ENCODE peak calls at places on chromosomes 13 and 19, in six cellular contexts. One of them, this sample, is unnamed. For H3K79me1, the result is how much of the 10 kb centered on the place peaks cover.

GRCh38 chr13:30805132-30805537 is 69.8 kb downstream of the ALOX5AP start:
- DNase-seq in neuronal stem cell: no peak
- DNase-seq in trophoblast cell: no peak
- DNase-seq in IMR-90: no peak
- DNase-seq in H9: no peak
- DNase-seq in H1: no peak
- DNase-seq in this sample: no peak

GRCh38 chr13:79775830-79776229 is 294.9 kb downstream of the NDFIP2 start:
- DNase-seq in neuronal stem cell: peak
- DNase-seq in trophoblast cell: peak
- DNase-seq in IMR-90: peak
- DNase-seq in H9: no peak
- DNase-seq in H1: no peak
- DNase-seq in this sample: peak

GRCh38 chr19:48498576-48498879 is 13.1 kb downstream of the LMTK3 start:
- DNase-seq in neuronal stem cell: no peak
- DNase-seq in trophoblast cell: no peak
- DNase-seq in IMR-90: no peak
- DNase-seq in H9: no peak
- DNase-seq in H1: no peak
- DNase-seq in this sample: no peak

GRCh38 chr13:106034201-106034600 is 501.3 kb downstream of the EFNB2 start:
- DNase-seq in neuronal stem cell: no peak
- DNase-seq in trophoblast cell: peak
- DNase-seq in IMR-90: no peak
- DNase-seq in H9: no peak
- DNase-seq in H1: no peak
- DNase-seq in this sample: peak

GRCh38 chr13:36217456-36217855 is 3.1 kb upstream of the SOHLH2 start:
- DNase-seq in neuronal stem cell: no peak
- DNase-seq in trophoblast cell: no peak
- DNase-seq in IMR-90: no peak
- DNase-seq in H9: no peak
- DNase-seq in H1: no peak
- DNase-seq in this sample: no peak

GRCh38 chr13:32901994-32902780 is 114.0 kb upstream of the KL start:
- DNase-seq in neuronal stem cell: no peak
- DNase-seq in trophoblast cell: peak
- DNase-seq in IMR-90: no peak
- DNase-seq in H9: no peak
- DNase-seq in H1: no peak
- DNase-seq in this sample: no peak

GRCh38 chr19:1064661-1065605 is 2.0 kb upstream of the ARHGAP45 start:
- DNase-seq in neuronal stem cell: no peak
- DNase-seq in trophoblast cell: peak
- DNase-seq in IMR-90: peak
- DNase-seq in H9: peak
- DNase-seq in H1: peak
- DNase-seq in this sample: peak

GRCh38 chr13:19266979-19267378 is 85.4 kb upstream of the TUBA3C start:
- DNase-seq in neuronal stem cell: no peak
- DNase-seq in trophoblast cell: no peak
- DNase-seq in IMR-90: no peak
- DNase-seq in H9: no peak
- DNase-seq in H1: no peak
- DNase-seq in this sample: no peak

GRCh38 chr13:20182231-20182846 is 10.4 kb downstream of the GJB2 start:
- DNase-seq in neuronal stem cell: peak
- DNase-seq in trophoblast cell: peak
- DNase-seq in IMR-90: peak
- DNase-seq in H9: peak
- DNase-seq in H1: no peak
- DNase-seq in this sample: peak

GRCh38 chr13:29384466-29384865 is 211.0 kb downstream of the SLC7A1 start:
- DNase-seq in neuronal stem cell: no peak
- DNase-seq in trophoblast cell: no peak
- DNase-seq in IMR-90: no peak
- DNase-seq in H9: no peak
- DNase-seq in H1: no peak
- DNase-seq in this sample: no peak

GRCh38 chr13:47680752-47681151 is 320.3 kb downstream of the SUCLA2 start:
- DNase-seq in neuronal stem cell: no peak
- DNase-seq in trophoblast cell: no peak
- DNase-seq in IMR-90: peak
- DNase-seq in H9: no peak
- DNase-seq in H1: no peak
- DNase-seq in this sample: peak

GRCh38 chr19:41705393-41706174 is 2.8 kb upstream of the CEACAM5 start:
- DNase-seq in neuronal stem cell: peak
- DNase-seq in trophoblast cell: no peak
- DNase-seq in IMR-90: no peak
- DNase-seq in H9: peak
- DNase-seq in H1: no peak
- DNase-seq in this sample: no peak

GRCh38 chr19:16324064-16324383 is 602 bp upstream of the KLF2 start:
- DNase-seq in neuronal stem cell: no peak
- DNase-seq in trophoblast cell: no peak
- DNase-seq in IMR-90: no peak
- DNase-seq in H9: no peak
- DNase-seq in H1: no peak
- DNase-seq in this sample: no peak

GRCh38 chr13:105997436-105998232 is 537.8 kb downstream of the EFNB2 start:
- DNase-seq in neuronal stem cell: no peak
- DNase-seq in trophoblast cell: peak
- DNase-seq in IMR-90: no peak
- DNase-seq in H9: no peak
- DNase-seq in H1: no peak
- DNase-seq in this sample: no peak

GRCh38 chr13:31807090-31807541 is 67.8 kb downstream of the RXFP2 start:
- DNase-seq in neuronal stem cell: no peak
- DNase-seq in trophoblast cell: no peak
- DNase-seq in IMR-90: no peak
- DNase-seq in H9: no peak
- DNase-seq in H1: no peak
- DNase-seq in this sample: peak

GRCh38 chr19:45100202-45100600 is 7.2 kb downstream of the PPP1R37 start:
- DNase-seq in neuronal stem cell: no peak
- DNase-seq in trophoblast cell: no peak
- DNase-seq in IMR-90: no peak
- DNase-seq in H9: no peak
- DNase-seq in H1: no peak
- DNase-seq in this sample: no peak
- H3K79me1 ChIP-seq in neuronal stem cell: under half
- H3K79me1 ChIP-seq in trophoblast cell: under half
- H3K79me1 ChIP-seq in IMR-90: half or more
- H3K79me1 ChIP-seq in H9: under half
- H3K79me1 ChIP-seq in H1: half or more
- H3K79me1 ChIP-seq in this sample: under half

GRCh38 chr19:13887039-13887438 is 10.1 kb downstream of the NANOS3 start:
- DNase-seq in neuronal stem cell: no peak
- DNase-seq in trophoblast cell: no peak
- DNase-seq in IMR-90: no peak
- DNase-seq in H9: no peak
- DNase-seq in H1: no peak
- DNase-seq in this sample: no peak
- H2AFZ ChIP-seq in neuronal stem cell: no peak
- H2AFZ ChIP-seq in trophoblast cell: no peak
- H2AFZ ChIP-seq in IMR-90: peak
- H2AFZ ChIP-seq in H9: no peak
- H2AFZ ChIP-seq in H1: no peak
- H2AFZ ChIP-seq in this sample: no peak

DNA sequence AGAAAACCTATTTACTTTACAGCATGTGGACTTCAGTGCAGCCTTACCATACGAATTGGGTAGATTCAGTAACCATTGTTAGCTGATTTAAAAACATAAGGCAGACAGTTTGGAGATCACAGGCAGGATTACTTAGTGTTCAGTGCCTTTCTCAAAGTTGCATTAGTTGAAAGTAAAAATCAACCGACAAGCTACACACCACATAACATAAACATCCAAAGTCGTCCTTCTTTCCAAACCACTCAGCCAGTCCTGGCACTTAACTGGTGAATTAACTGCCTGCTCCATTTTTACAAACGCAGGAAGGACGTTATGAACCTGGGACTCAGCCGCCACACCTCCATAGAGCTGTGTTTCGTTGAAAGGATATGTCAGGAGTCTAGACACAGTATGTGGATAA is 91.4 kb downstream of the COL4A1 start:
- DNase-seq in neuronal stem cell: no peak
- DNase-seq in trophoblast cell: no peak
- DNase-seq in IMR-90: peak
- DNase-seq in H9: no peak
- DNase-seq in H1: no peak
- DNase-seq in this sample: peak
- H3K18ac ChIP-seq in neuronal stem cell: no peak
- H3K18ac ChIP-seq in trophoblast cell: no peak
- H3K18ac ChIP-seq in IMR-90: no peak
- H3K18ac ChIP-seq in H9: no peak
- H3K18ac ChIP-seq in H1: no peak
- H3K18ac ChIP-seq in this sample: no peak

GRCh38 chr19:44604241-44604640 is 9.1 kb upstream of the IGSF23 start:
- DNase-seq in neuronal stem cell: no peak
- DNase-seq in trophoblast cell: no peak
- DNase-seq in IMR-90: no peak
- DNase-seq in H9: no peak
- DNase-seq in H1: no peak
- DNase-seq in this sample: no peak

GRCh38 chr19:44598880-44599279 is 14.5 kb upstream of the IGSF23 start:
- DNase-seq in neuronal stem cell: no peak
- DNase-seq in trophoblast cell: no peak
- DNase-seq in IMR-90: no peak
- DNase-seq in H9: no peak
- DNase-seq in H1: no peak
- DNase-seq in this sample: no peak

GRCh38 chr19:44600466-44600865 is 12.9 kb upstream of the IGSF23 start:
- DNase-seq in neuronal stem cell: no peak
- DNase-seq in trophoblast cell: no peak
- DNase-seq in IMR-90: peak
- DNase-seq in H9: no peak
- DNase-seq in H1: no peak
- DNase-seq in this sample: no peak

GRCh38 chr19:44603201-44603945 is 10.0 kb upstream of the IGSF23 start:
- DNase-seq in neuronal stem cell: no peak
- DNase-seq in trophoblast cell: peak
- DNase-seq in IMR-90: peak
- DNase-seq in H9: no peak
- DNase-seq in H1: no peak
- DNase-seq in this sample: peak

GRCh38 chr19:44602071-44602470 is 11.3 kb upstream of the IGSF23 start:
- DNase-seq in neuronal stem cell: no peak
- DNase-seq in trophoblast cell: peak
- DNase-seq in IMR-90: no peak
- DNase-seq in H9: no peak
- DNase-seq in H1: no peak
- DNase-seq in this sample: no peak
- H3K79me1 ChIP-seq in neuronal stem cell: under half
- H3K79me1 ChIP-seq in trophoblast cell: under half
- H3K79me1 ChIP-seq in IMR-90: under half
- H3K79me1 ChIP-seq in H9: under half
- H3K79me1 ChIP-seq in H1: under half
- H3K79me1 ChIP-seq in this sample: under half

DNA sequence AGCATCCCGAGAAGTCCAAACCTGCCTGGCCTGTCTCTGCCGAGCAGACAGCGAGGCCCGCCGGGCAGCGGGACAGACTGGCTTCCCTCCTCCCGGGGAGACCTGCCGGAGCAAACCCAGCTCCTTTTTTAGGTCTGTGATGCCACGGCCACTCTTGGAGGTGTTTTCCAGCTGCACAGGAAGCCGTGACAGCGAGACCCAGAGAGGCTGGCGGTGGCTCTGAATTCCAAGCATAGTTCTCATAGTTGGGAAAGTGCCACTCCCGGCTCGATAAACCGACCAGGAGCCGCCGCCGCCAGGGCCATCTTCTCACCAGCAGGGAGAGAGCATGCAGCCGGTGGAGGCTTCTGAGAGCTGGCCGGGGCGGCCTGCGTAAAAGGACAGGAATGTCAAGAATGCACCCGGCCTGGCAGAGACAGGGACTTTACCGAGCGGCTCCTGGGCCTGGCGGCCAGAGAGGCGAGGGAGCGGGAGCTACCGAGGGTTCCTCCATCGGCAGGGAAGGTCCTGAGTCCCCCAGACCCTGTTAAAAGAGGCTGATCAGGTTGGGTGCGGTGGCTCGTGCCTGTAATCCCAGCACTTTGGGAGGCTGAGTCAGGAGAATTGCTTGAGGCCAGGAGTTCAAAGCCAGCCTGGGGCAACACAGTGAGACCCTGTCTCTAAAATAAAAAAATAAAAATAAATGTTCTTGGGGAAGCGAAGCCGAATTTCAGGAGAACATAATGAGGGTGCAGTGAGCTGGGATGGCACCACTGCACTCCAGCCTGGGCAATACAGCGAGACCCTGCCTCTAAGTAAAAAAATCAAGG is 64.9 kb downstream of the GADD45B start:
- DNase-seq in neuronal stem cell: peak
- DNase-seq in trophoblast cell: peak
- DNase-seq in IMR-90: peak
- DNase-seq in H9: peak
- DNase-seq in H1: peak
- DNase-seq in this sample: peak
- H2AFZ ChIP-seq in neuronal stem cell: peak
- H2AFZ ChIP-seq in trophoblast cell: peak
- H2AFZ ChIP-seq in IMR-90: peak
- H2AFZ ChIP-seq in H9: no peak
- H2AFZ ChIP-seq in H1: no peak
- H2AFZ ChIP-seq in this sample: no peak

GRCh38 chr13:44305845-44306244 is 67.8 kb upstream of the SERP2 start:
- DNase-seq in neuronal stem cell: peak
- DNase-seq in trophoblast cell: no peak
- DNase-seq in IMR-90: peak
- DNase-seq in H9: no peak
- DNase-seq in H1: no peak
- DNase-seq in this sample: peak
- H3K18ac ChIP-seq in neuronal stem cell: no peak
- H3K18ac ChIP-seq in trophoblast cell: no peak
- H3K18ac ChIP-seq in IMR-90: peak
- H3K18ac ChIP-seq in H9: no peak
- H3K18ac ChIP-seq in H1: peak
- H3K18ac ChIP-seq in this sample: no peak

GRCh38 chr19:10752237-10752912 is 34.5 kb downstream of the DNM2 start:
- DNase-seq in neuronal stem cell: no peak
- DNase-seq in trophoblast cell: no peak
- DNase-seq in IMR-90: no peak
- DNase-seq in H9: no peak
- DNase-seq in H1: no peak
- DNase-seq in this sample: no peak
- H3K79me1 ChIP-seq in neuronal stem cell: under half
- H3K79me1 ChIP-seq in trophoblast cell: under half
- H3K79me1 ChIP-seq in IMR-90: half or more
- H3K79me1 ChIP-seq in H9: under half
- H3K79me1 ChIP-seq in H1: under half
- H3K79me1 ChIP-seq in this sample: under half

DNA sequence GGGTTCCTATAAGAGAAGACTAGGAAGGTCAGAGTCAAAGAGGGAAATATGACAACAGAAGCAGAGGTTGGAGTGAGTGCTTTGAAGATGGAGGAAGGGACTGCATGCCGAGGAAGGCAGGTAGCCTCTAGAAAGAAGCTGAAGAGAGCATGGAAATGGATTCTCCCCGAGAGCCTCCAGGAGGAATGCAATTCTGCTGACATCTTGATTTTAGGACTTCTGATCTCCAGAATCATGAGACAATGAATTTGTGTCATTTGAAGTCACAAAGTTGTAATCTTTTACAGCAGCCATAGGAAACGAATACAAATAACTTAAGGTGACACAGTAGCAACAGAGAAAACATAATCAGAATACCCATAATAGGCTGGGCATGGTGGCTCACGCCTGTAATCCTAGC is 69.2 kb upstream of the UBAC2 start:
- DNase-seq in neuronal stem cell: no peak
- DNase-seq in trophoblast cell: no peak
- DNase-seq in IMR-90: no peak
- DNase-seq in H9: no peak
- DNase-seq in H1: no peak
- DNase-seq in this sample: no peak
- H2AFZ ChIP-seq in neuronal stem cell: no peak
- H2AFZ ChIP-seq in trophoblast cell: no peak
- H2AFZ ChIP-seq in IMR-90: no peak
- H2AFZ ChIP-seq in H9: no peak
- H2AFZ ChIP-seq in H1: no peak
- H2AFZ ChIP-seq in this sample: no peak

This sample was measured in mesenchymal stem cell.